ENCODE peak calls at places on chromosome X, in seven cellular contexts. U is SK-N-SH, K is PC-9, G is IMR-90, L is right lobe of liver, E is right atrium auricular region, O is lower lobe of right lung. W is an unnamed sample.

GRCh38 chrX:65596270-65596669 is 61.7 kb upstream of the LAS1L start:
- DNase-seq in U (no peak), K (no peak), G (peak; percentile 49), L (no peak), E (no peak), O (no peak), W (peak; percentile 77)

GRCh38 chrX:2503591-2504500 is 3.1 kb upstream of the DHRSX start:
- DNase-seq in U (no peak), K (no peak), G (no peak), L (peak; percentile 40), E (no peak), O (no peak), W (no peak)

GRCh38 chrX:134836497-134836968 is 154.3 kb upstream of the SMIM10 start:
- DNase-seq in U (no peak), K (peak; percentile 86), G (peak; percentile 45), L (no peak), E (no peak), O (no peak), W (no peak)

GRCh38 chrX:26109142-26109541 is 29.0 kb upstream of the MAGEB18 start:
- DNase-seq in U (no peak), K (no peak), G (no peak), L (no peak), E (no peak), O (no peak), W (no peak)

GRCh38 chrX:45824471-45824870 is 623.8 kb upstream of the DIPK2B start:
- DNase-seq in U (peak; percentile 21), K (peak; percentile 87), G (peak; percentile 96), L (no peak), E (no peak), O (no peak), W (no peak)

GRCh38 chrX:53116101-53116500 is 22.2 kb downstream of the KANTR start:
- DNase-seq in U (no peak), K (no peak), G (peak; percentile 61), L (no peak), E (no peak), O (no peak), W (no peak)

GRCh38 chrX:110042521-110042920 is 39.6 kb downstream of the TMEM164 start:
- DNase-seq in U (no peak), K (no peak), G (peak; percentile 42), L (no peak), E (no peak), O (no peak), W (no peak)

GRCh38 chrX:19743386-19743785 is 144.0 kb downstream of the SH3KBP1 start:
- DNase-seq in U (no peak), K (no peak), G (no peak), L (no peak), E (no peak), O (no peak), W (no peak)

GRCh38 chrX:94854251-94854650 is 1180.2 kb downstream of the FAM133A start:
- DNase-seq in U (no peak), K (peak; percentile 53), G (no peak), L (no peak), E (no peak), O (no peak), W (no peak)

GRCh38 chrX:119041175-119041574 is 31.6 kb upstream of the CT47C1 start:
- DNase-seq in U (no peak), K (peak; percentile 93), G (peak; percentile 88), L (peak; percentile 42), E (peak; percentile 75), O (no peak), W (peak; percentile 51)

GRCh38 chrX:34656467-34656841 is 631 bp downstream of the TMEM47 start:
- DNase-seq in U (no peak), K (no peak), G (no peak), L (peak; percentile 42), E (no peak), O (no peak), W (peak; percentile 23)
- H3K4me1 ChIP-seq in U (peaks cover 6% of the 10 kb centered on the region), K (no peaks in the 10 kb centered on the region), G (no peaks in the 10 kb centered on the region), L (no peaks in the 10 kb centered on the region), E (no peaks in the 10 kb centered on the region), O (no peaks in the 10 kb centered on the region), W (no peaks in the 10 kb centered on the region)

GRCh38 chrX:133419911-133420310 is 4.6 kb upstream of the GPC4 start:
- DNase-seq in U (no peak), K (no peak), G (no peak), L (no peak), E (no peak), O (no peak), W (no peak)
- H3K27me3 ChIP-seq in U (peaks cover 11% of the 10 kb centered on the region), K (peaks cover 20% of the 10 kb centered on the region), G (peaks cover 13% of the 10 kb centered on the region), L (peaks cover 7% of the 10 kb centered on the region), E (no peaks in the 10 kb centered on the region), O (no peaks in the 10 kb centered on the region), W (no peaks in the 10 kb centered on the region)

GRCh38 chrX:78119521-78120227 is 15.6 kb downstream of the PGK1 start:
- DNase-seq in U (no peak), K (no peak), G (no peak), L (no peak), E (no peak), O (no peak), W (no peak)
- TF ChIP-seq CTCF in U (peak; percentile 49), K (peak; percentile 54), G (no peak), L (peak; percentile 46), E (peak; percentile 18), O (no peak), W (no peak)

DNA sequence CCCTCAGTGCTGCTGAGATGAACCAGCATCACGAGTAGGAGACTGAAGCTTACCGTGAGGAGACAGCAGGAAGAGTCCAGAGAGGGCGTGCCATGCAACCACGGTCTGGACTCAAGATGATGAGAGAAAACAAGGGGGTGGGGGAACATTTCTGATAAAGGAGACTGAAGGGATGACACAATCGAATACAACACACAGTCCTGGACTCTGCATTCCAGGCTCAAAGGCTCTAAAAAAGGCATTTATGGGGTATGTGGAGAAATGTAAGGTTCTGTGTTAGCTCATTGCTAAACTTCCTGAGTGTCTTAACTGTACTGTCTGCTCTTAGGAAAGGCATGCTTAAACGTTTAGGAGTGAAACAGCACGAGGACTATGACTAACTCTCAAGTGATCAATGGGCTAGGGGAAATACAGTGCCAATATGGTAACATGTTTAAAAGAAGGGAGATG is 20.6 kb upstream of the IRAK1 start:
- DNase-seq in U (no peak), K (no peak), G (peak; percentile 87), L (no peak), E (no peak), O (no peak), W (no peak)
- H3K4me1 ChIP-seq in U (peaks cover 4% of the 10 kb centered on the region), K (no peaks in the 10 kb centered on the region), G (peaks cover 16% of the 10 kb centered on the region), L (peaks cover 10% of the 10 kb centered on the region), E (no peaks in the 10 kb centered on the region), O (peaks cover 40% of the 10 kb centered on the region), W (no peaks in the 10 kb centered on the region)

GRCh38 chrX:95945528-95945927 is 739.1 kb upstream of the DIAPH2 start:
- DNase-seq in U (no peak), K (no peak), G (no peak), L (no peak), E (no peak), O (no peak), W (no peak)

GRCh38 chrX:95949588-95949987 is 735.1 kb upstream of the DIAPH2 start:
- DNase-seq in U (no peak), K (no peak), G (no peak), L (no peak), E (no peak), O (no peak), W (no peak)

GRCh38 chrX:95950679-95951078 is 734.0 kb upstream of the DIAPH2 start:
- DNase-seq in U (no peak), K (no peak), G (no peak), L (no peak), E (no peak), O (no peak), W (no peak)
- H3K27me3 ChIP-seq in U (no peaks in the 10 kb centered on the region), K (no peaks in the 10 kb centered on the region), G (no peaks in the 10 kb centered on the region), L (no peaks in the 10 kb centered on the region), E (no peaks in the 10 kb centered on the region), O (no peaks in the 10 kb centered on the region), W (no peaks in the 10 kb centered on the region)